ENCODE peak calls at places on chromosomes 7 and 10, in nine cellular contexts. J is A172; V is M059J; E is HCT116; N is activated CD4-positive, alpha-beta T cell treated with anti-CD3 and anti-CD28 coated beads, Interleukin-2, amount 10 ng/mL, durations not matched to agents 7 days and 5 days; F is effector memory CD8-positive, alpha-beta T cell; Z is GM13977; W is fibroblast of gingiva; U is T-helper 1 cell. I is an unnamed sample.
A peak's percentile ranks its signal among the peaks of the same experiment; 100 is the strongest.

GRCh38 chr10:22853906-22854447 is 73.9 kb upstream of the ARMC3 start:
- DNase-seq in J (peak; percentile 68), V (peak; percentile 25), E (no peak), N (no peak), F (no peak), Z (no peak), W (no peak), U (no peak), I (no peak)

GRCh38 chr7:38830826-38831225 is 78.2 kb downstream of the VPS41 start:
- DNase-seq in J (no peak), V (no peak), E (no peak), N (no peak), F (no peak), Z (no peak), W (no peak), U (no peak), I (no peak)

GRCh38 chr7:151017953-151018420 is 6.3 kb downstream of the ATG9B start:
- DNase-seq in J (no peak), V (no peak), E (no peak), N (peak; percentile 77), F (peak; percentile 77), Z (peak; percentile 86), W (no peak), U (peak; percentile 66), I (no peak)

GRCh38 chr10:48737866-48738265 is 53.2 kb downstream of the WDFY4 start:
- DNase-seq in J (no peak), V (no peak), E (no peak), N (no peak), F (no peak), Z (no peak), W (no peak), U (no peak), I (no peak)

GRCh38 chr7:106916689-106917088 is 51.6 kb downstream of the PIK3CG start:
- DNase-seq in J (no peak), V (no peak), E (no peak), N (no peak), F (no peak), Z (no peak), W (peak; percentile 75), U (no peak), I (no peak)

GRCh38 chr10:32070645-32071044 is 14.4 kb upstream of the KIF5B start:
- DNase-seq in J (no peak), V (no peak), E (no peak), N (no peak), F (no peak), Z (no peak), W (no peak), U (no peak), I (no peak)

GRCh38 chr10:20630092-20630643 is 266.9 kb downstream of the NEBL start:
- DNase-seq in J (no peak), V (no peak), E (no peak), N (no peak), F (no peak), Z (no peak), W (no peak), U (no peak), I (no peak)

GRCh38 chr7:104111294-104111693 is 96.5 kb downstream of the ORC5 start:
- DNase-seq in J (no peak), V (no peak), E (no peak), N (no peak), F (no peak), Z (no peak), W (no peak), U (no peak), I (no peak)

GRCh38 chr7:70520604-70521003 is 611.3 kb upstream of the GALNT17 start:
- DNase-seq in J (peak; percentile 18), V (no peak), E (no peak), N (no peak), F (no peak), Z (no peak), W (no peak), U (no peak), I (no peak)

GRCh38 chr10:52229271-52229931 is 84.7 kb upstream of the DKK1 start:
- DNase-seq in J (peak; percentile 65), V (peak; percentile 67), E (no peak), N (no peak), F (no peak), Z (no peak), W (no peak), U (no peak), I (no peak)

GRCh38 chr7:11713352-11713751 is 118.6 kb downstream of the THSD7A start:
- DNase-seq in J (no peak), V (no peak), E (no peak), N (no peak), F (no peak), Z (no peak), W (no peak), U (no peak), I (no peak)

GRCh38 chr10:16809074-16809718 is 8.0 kb downstream of the RSU1 start:
- DNase-seq in J (no peak), V (peak; percentile 5), E (peak; percentile 31), N (peak; percentile 50), F (peak; percentile 40), Z (peak; percentile 57), W (peak; percentile 27), U (peak; percentile 28), I (no peak)

GRCh38 chr10:14603539-14604102 is 171.1 kb downstream of the FAM107B start:
- DNase-seq in J (no peak), V (peak; percentile 10), E (no peak), N (no peak), F (no peak), Z (no peak), W (peak; percentile 30), U (no peak), I (no peak)

GRCh38 chr7:81684513-81685262 is 85.2 kb downstream of the HGF start:
- DNase-seq in J (peak; percentile 99), V (peak; percentile 100), E (peak; percentile 95), N (no peak), F (no peak), Z (peak; percentile 1), W (peak; percentile 100), U (no peak), I (peak; percentile 92)

I was measured in glomerular endothelial cell.